ENCODE peak calls at places on chromosomes 16 and 17, in eight cellular contexts. One of them, this sample, is unnamed.

GRCh38 chr17:7523033-7523432 is 25.8 kb upstream of the TNFSF12 start:
- DNase-seq in uterus: no peak
- DNase-seq in activated naive CD8-positive, alpha-beta T cell treated with anti-CD3 and anti-CD28 coated beads, Interleukin-2, amount 50 U/mL, for 24 hours: peak
- DNase-seq in activated CD4-positive, alpha-beta T cell treated with anti-CD3 and anti-CD28 coated beads, Interleukin-2, amount 50 U/mL, for 1 hour: peak
- DNase-seq in NCI-H1417: no peak
- DNase-seq in anterior cingulate cortex: no peak
- DNase-seq in activated CD8-positive, alpha-beta memory T cell treated with anti-CD3 and anti-CD28 coated beads for 4 hours: no peak
- DNase-seq in A673: peak
- DNase-seq in this sample: no peak

GRCh38 chr16:56657555-56658430 is at the start of gene MT1F:
- DNase-seq in uterus: peak
- DNase-seq in activated naive CD8-positive, alpha-beta T cell treated with anti-CD3 and anti-CD28 coated beads, Interleukin-2, amount 50 U/mL, for 24 hours: peak
- DNase-seq in activated CD4-positive, alpha-beta T cell treated with anti-CD3 and anti-CD28 coated beads, Interleukin-2, amount 50 U/mL, for 1 hour: peak
- DNase-seq in NCI-H1417: no peak
- DNase-seq in anterior cingulate cortex: peak
- DNase-seq in activated CD8-positive, alpha-beta memory T cell treated with anti-CD3 and anti-CD28 coated beads for 4 hours: peak
- DNase-seq in A673: peak
- DNase-seq in this sample: peak

GRCh38 chr17:32626371-32626770 is 139.6 kb downstream of the CDK5R1 start:
- DNase-seq in uterus: no peak
- DNase-seq in activated naive CD8-positive, alpha-beta T cell treated with anti-CD3 and anti-CD28 coated beads, Interleukin-2, amount 50 U/mL, for 24 hours: no peak
- DNase-seq in activated CD4-positive, alpha-beta T cell treated with anti-CD3 and anti-CD28 coated beads, Interleukin-2, amount 50 U/mL, for 1 hour: no peak
- DNase-seq in NCI-H1417: peak
- DNase-seq in anterior cingulate cortex: no peak
- DNase-seq in activated CD8-positive, alpha-beta memory T cell treated with anti-CD3 and anti-CD28 coated beads for 4 hours: no peak
- DNase-seq in A673: no peak
- DNase-seq in this sample: no peak

GRCh38 chr16:57186630-57187507 is 740 bp downstream of the RSPRY1 start:
- DNase-seq in uterus: peak
- DNase-seq in activated naive CD8-positive, alpha-beta T cell treated with anti-CD3 and anti-CD28 coated beads, Interleukin-2, amount 50 U/mL, for 24 hours: peak
- DNase-seq in activated CD4-positive, alpha-beta T cell treated with anti-CD3 and anti-CD28 coated beads, Interleukin-2, amount 50 U/mL, for 1 hour: peak
- DNase-seq in NCI-H1417: peak
- DNase-seq in anterior cingulate cortex: no peak
- DNase-seq in activated CD8-positive, alpha-beta memory T cell treated with anti-CD3 and anti-CD28 coated beads for 4 hours: no peak
- DNase-seq in A673: peak
- DNase-seq in this sample: peak

GRCh38 chr16:67865318-67865717 is 7.5 kb upstream of the EDC4 start:
- DNase-seq in uterus: no peak
- DNase-seq in activated naive CD8-positive, alpha-beta T cell treated with anti-CD3 and anti-CD28 coated beads, Interleukin-2, amount 50 U/mL, for 24 hours: no peak
- DNase-seq in activated CD4-positive, alpha-beta T cell treated with anti-CD3 and anti-CD28 coated beads, Interleukin-2, amount 50 U/mL, for 1 hour: peak
- DNase-seq in NCI-H1417: peak
- DNase-seq in anterior cingulate cortex: no peak
- DNase-seq in activated CD8-positive, alpha-beta memory T cell treated with anti-CD3 and anti-CD28 coated beads for 4 hours: no peak
- DNase-seq in A673: peak
- DNase-seq in this sample: no peak

GRCh38 chr17:63433746-63434591 is 12.1 kb downstream of the CYB561 start:
- DNase-seq in uterus: peak
- DNase-seq in activated naive CD8-positive, alpha-beta T cell treated with anti-CD3 and anti-CD28 coated beads, Interleukin-2, amount 50 U/mL, for 24 hours: no peak
- DNase-seq in activated CD4-positive, alpha-beta T cell treated with anti-CD3 and anti-CD28 coated beads, Interleukin-2, amount 50 U/mL, for 1 hour: no peak
- DNase-seq in NCI-H1417: no peak
- DNase-seq in anterior cingulate cortex: no peak
- DNase-seq in activated CD8-positive, alpha-beta memory T cell treated with anti-CD3 and anti-CD28 coated beads for 4 hours: no peak
- DNase-seq in A673: peak
- DNase-seq in this sample: no peak

GRCh38 chr16:82646504-82646903 is 19.7 kb downstream of the CDH13 start:
- DNase-seq in uterus: no peak
- DNase-seq in activated naive CD8-positive, alpha-beta T cell treated with anti-CD3 and anti-CD28 coated beads, Interleukin-2, amount 50 U/mL, for 24 hours: no peak
- DNase-seq in activated CD4-positive, alpha-beta T cell treated with anti-CD3 and anti-CD28 coated beads, Interleukin-2, amount 50 U/mL, for 1 hour: no peak
- DNase-seq in NCI-H1417: no peak
- DNase-seq in anterior cingulate cortex: no peak
- DNase-seq in activated CD8-positive, alpha-beta memory T cell treated with anti-CD3 and anti-CD28 coated beads for 4 hours: no peak
- DNase-seq in A673: no peak
- DNase-seq in this sample: no peak

GRCh38 chr17:15171433-15172047 is 93.6 kb downstream of the PMP22 start:
- DNase-seq in uterus: peak
- DNase-seq in activated naive CD8-positive, alpha-beta T cell treated with anti-CD3 and anti-CD28 coated beads, Interleukin-2, amount 50 U/mL, for 24 hours: peak
- DNase-seq in activated CD4-positive, alpha-beta T cell treated with anti-CD3 and anti-CD28 coated beads, Interleukin-2, amount 50 U/mL, for 1 hour: peak
- DNase-seq in NCI-H1417: peak
- DNase-seq in anterior cingulate cortex: peak
- DNase-seq in activated CD8-positive, alpha-beta memory T cell treated with anti-CD3 and anti-CD28 coated beads for 4 hours: no peak
- DNase-seq in A673: peak
- DNase-seq in this sample: peak

GRCh38 chr17:59105852-59106462 is 723 bp downstream of the TRIM37 start:
- DNase-seq in uterus: peak
- DNase-seq in activated naive CD8-positive, alpha-beta T cell treated with anti-CD3 and anti-CD28 coated beads, Interleukin-2, amount 50 U/mL, for 24 hours: peak
- DNase-seq in activated CD4-positive, alpha-beta T cell treated with anti-CD3 and anti-CD28 coated beads, Interleukin-2, amount 50 U/mL, for 1 hour: peak
- DNase-seq in NCI-H1417: peak
- DNase-seq in anterior cingulate cortex: peak
- DNase-seq in activated CD8-positive, alpha-beta memory T cell treated with anti-CD3 and anti-CD28 coated beads for 4 hours: peak
- DNase-seq in A673: peak
- DNase-seq in this sample: peak

GRCh38 chr17:2266045-2266864 is 37.3 kb downstream of the SMG6 start:
- DNase-seq in uterus: no peak
- DNase-seq in activated naive CD8-positive, alpha-beta T cell treated with anti-CD3 and anti-CD28 coated beads, Interleukin-2, amount 50 U/mL, for 24 hours: peak
- DNase-seq in activated CD4-positive, alpha-beta T cell treated with anti-CD3 and anti-CD28 coated beads, Interleukin-2, amount 50 U/mL, for 1 hour: peak
- DNase-seq in NCI-H1417: no peak
- DNase-seq in anterior cingulate cortex: no peak
- DNase-seq in activated CD8-positive, alpha-beta memory T cell treated with anti-CD3 and anti-CD28 coated beads for 4 hours: peak
- DNase-seq in A673: no peak
- DNase-seq in this sample: peak

GRCh38 chr17:8375738-8376259 is 705 bp downstream of the KRABD2 start:
- DNase-seq in uterus: no peak
- DNase-seq in activated naive CD8-positive, alpha-beta T cell treated with anti-CD3 and anti-CD28 coated beads, Interleukin-2, amount 50 U/mL, for 24 hours: no peak
- DNase-seq in activated CD4-positive, alpha-beta T cell treated with anti-CD3 and anti-CD28 coated beads, Interleukin-2, amount 50 U/mL, for 1 hour: no peak
- DNase-seq in NCI-H1417: no peak
- DNase-seq in anterior cingulate cortex: peak
- DNase-seq in activated CD8-positive, alpha-beta memory T cell treated with anti-CD3 and anti-CD28 coated beads for 4 hours: no peak
- DNase-seq in A673: no peak
- DNase-seq in this sample: no peak

GRCh38 chr17:55641559-55642160 is 81.0 kb downstream of the TMEM100 start:
- DNase-seq in uterus: peak
- DNase-seq in activated naive CD8-positive, alpha-beta T cell treated with anti-CD3 and anti-CD28 coated beads, Interleukin-2, amount 50 U/mL, for 24 hours: peak
- DNase-seq in activated CD4-positive, alpha-beta T cell treated with anti-CD3 and anti-CD28 coated beads, Interleukin-2, amount 50 U/mL, for 1 hour: peak
- DNase-seq in NCI-H1417: no peak
- DNase-seq in anterior cingulate cortex: peak
- DNase-seq in activated CD8-positive, alpha-beta memory T cell treated with anti-CD3 and anti-CD28 coated beads for 4 hours: no peak
- DNase-seq in A673: peak
- DNase-seq in this sample: peak

GRCh38 chr17:58492238-58493121 is 4.3 kb upstream of the HSF5 start:
- DNase-seq in uterus: no peak
- DNase-seq in activated naive CD8-positive, alpha-beta T cell treated with anti-CD3 and anti-CD28 coated beads, Interleukin-2, amount 50 U/mL, for 24 hours: no peak
- DNase-seq in activated CD4-positive, alpha-beta T cell treated with anti-CD3 and anti-CD28 coated beads, Interleukin-2, amount 50 U/mL, for 1 hour: no peak
- DNase-seq in NCI-H1417: no peak
- DNase-seq in anterior cingulate cortex: no peak
- DNase-seq in activated CD8-positive, alpha-beta memory T cell treated with anti-CD3 and anti-CD28 coated beads for 4 hours: no peak
- DNase-seq in A673: no peak
- DNase-seq in this sample: no peak

GRCh38 chr16:86566966-86567700 is 504 bp downstream of the FOXC2 start:
- DNase-seq in uterus: no peak
- DNase-seq in activated naive CD8-positive, alpha-beta T cell treated with anti-CD3 and anti-CD28 coated beads, Interleukin-2, amount 50 U/mL, for 24 hours: no peak
- DNase-seq in activated CD4-positive, alpha-beta T cell treated with anti-CD3 and anti-CD28 coated beads, Interleukin-2, amount 50 U/mL, for 1 hour: no peak
- DNase-seq in NCI-H1417: no peak
- DNase-seq in anterior cingulate cortex: no peak
- DNase-seq in activated CD8-positive, alpha-beta memory T cell treated with anti-CD3 and anti-CD28 coated beads for 4 hours: no peak
- DNase-seq in A673: peak
- DNase-seq in this sample: no peak

GRCh38 chr16:30731411-30731810 is 16.8 kb upstream of the PHKG2 start:
- DNase-seq in uterus: no peak
- DNase-seq in activated naive CD8-positive, alpha-beta T cell treated with anti-CD3 and anti-CD28 coated beads, Interleukin-2, amount 50 U/mL, for 24 hours: no peak
- DNase-seq in activated CD4-positive, alpha-beta T cell treated with anti-CD3 and anti-CD28 coated beads, Interleukin-2, amount 50 U/mL, for 1 hour: no peak
- DNase-seq in NCI-H1417: no peak
- DNase-seq in anterior cingulate cortex: no peak
- DNase-seq in activated CD8-positive, alpha-beta memory T cell treated with anti-CD3 and anti-CD28 coated beads for 4 hours: no peak
- DNase-seq in A673: no peak
- DNase-seq in this sample: no peak

GRCh38 chr17:39751016-39751543 is 13.3 kb downstream of the GRB7 start:
- DNase-seq in uterus: no peak
- DNase-seq in activated naive CD8-positive, alpha-beta T cell treated with anti-CD3 and anti-CD28 coated beads, Interleukin-2, amount 50 U/mL, for 24 hours: no peak
- DNase-seq in activated CD4-positive, alpha-beta T cell treated with anti-CD3 and anti-CD28 coated beads, Interleukin-2, amount 50 U/mL, for 1 hour: no peak
- DNase-seq in NCI-H1417: no peak
- DNase-seq in anterior cingulate cortex: no peak
- DNase-seq in activated CD8-positive, alpha-beta memory T cell treated with anti-CD3 and anti-CD28 coated beads for 4 hours: no peak
- DNase-seq in A673: no peak
- DNase-seq in this sample: no peak

GRCh38 chr17:74797824-74798223 is 21.7 kb upstream of the NAT9 start:
- DNase-seq in uterus: no peak
- DNase-seq in activated naive CD8-positive, alpha-beta T cell treated with anti-CD3 and anti-CD28 coated beads, Interleukin-2, amount 50 U/mL, for 24 hours: no peak
- DNase-seq in activated CD4-positive, alpha-beta T cell treated with anti-CD3 and anti-CD28 coated beads, Interleukin-2, amount 50 U/mL, for 1 hour: no peak
- DNase-seq in NCI-H1417: no peak
- DNase-seq in anterior cingulate cortex: no peak
- DNase-seq in activated CD8-positive, alpha-beta memory T cell treated with anti-CD3 and anti-CD28 coated beads for 4 hours: no peak
- DNase-seq in A673: no peak
- DNase-seq in this sample: no peak

GRCh38 chr17:55576237-55576998 is 65.2 kb upstream of the SMIM36 start:
- DNase-seq in uterus: peak
- DNase-seq in activated naive CD8-positive, alpha-beta T cell treated with anti-CD3 and anti-CD28 coated beads, Interleukin-2, amount 50 U/mL, for 24 hours: no peak
- DNase-seq in activated CD4-positive, alpha-beta T cell treated with anti-CD3 and anti-CD28 coated beads, Interleukin-2, amount 50 U/mL, for 1 hour: no peak
- DNase-seq in NCI-H1417: no peak
- DNase-seq in anterior cingulate cortex: no peak
- DNase-seq in activated CD8-positive, alpha-beta memory T cell treated with anti-CD3 and anti-CD28 coated beads for 4 hours: no peak
- DNase-seq in A673: no peak
- DNase-seq in this sample: peak

GRCh38 chr16:84308120-84308519 is 13.4 kb downstream of the WFDC1 start:
- DNase-seq in uterus: peak
- DNase-seq in activated naive CD8-positive, alpha-beta T cell treated with anti-CD3 and anti-CD28 coated beads, Interleukin-2, amount 50 U/mL, for 24 hours: peak
- DNase-seq in activated CD4-positive, alpha-beta T cell treated with anti-CD3 and anti-CD28 coated beads, Interleukin-2, amount 50 U/mL, for 1 hour: no peak
- DNase-seq in NCI-H1417: no peak
- DNase-seq in anterior cingulate cortex: no peak
- DNase-seq in activated CD8-positive, alpha-beta memory T cell treated with anti-CD3 and anti-CD28 coated beads for 4 hours: no peak
- DNase-seq in A673: peak
- DNase-seq in this sample: peak

GRCh38 chr17:4469552-4469951 is 29.1 kb upstream of the SPNS2 start:
- DNase-seq in uterus: no peak
- DNase-seq in activated naive CD8-positive, alpha-beta T cell treated with anti-CD3 and anti-CD28 coated beads, Interleukin-2, amount 50 U/mL, for 24 hours: no peak
- DNase-seq in activated CD4-positive, alpha-beta T cell treated with anti-CD3 and anti-CD28 coated beads, Interleukin-2, amount 50 U/mL, for 1 hour: no peak
- DNase-seq in NCI-H1417: no peak
- DNase-seq in anterior cingulate cortex: no peak
- DNase-seq in activated CD8-positive, alpha-beta memory T cell treated with anti-CD3 and anti-CD28 coated beads for 4 hours: no peak
- DNase-seq in A673: no peak
- DNase-seq in this sample: no peak

GRCh38 chr17:6539871-6540270 is 16.5 kb downstream of the PITPNM3 start:
- DNase-seq in uterus: no peak
- DNase-seq in activated naive CD8-positive, alpha-beta T cell treated with anti-CD3 and anti-CD28 coated beads, Interleukin-2, amount 50 U/mL, for 24 hours: no peak
- DNase-seq in activated CD4-positive, alpha-beta T cell treated with anti-CD3 and anti-CD28 coated beads, Interleukin-2, amount 50 U/mL, for 1 hour: no peak
- DNase-seq in NCI-H1417: no peak
- DNase-seq in anterior cingulate cortex: no peak
- DNase-seq in activated CD8-positive, alpha-beta memory T cell treated with anti-CD3 and anti-CD28 coated beads for 4 hours: no peak
- DNase-seq in A673: no peak
- DNase-seq in this sample: no peak

GRCh38 chr17:42325026-42325425 is 36.7 kb downstream of the STAT5A start:
- DNase-seq in uterus: no peak
- DNase-seq in activated naive CD8-positive, alpha-beta T cell treated with anti-CD3 and anti-CD28 coated beads, Interleukin-2, amount 50 U/mL, for 24 hours: no peak
- DNase-seq in activated CD4-positive, alpha-beta T cell treated with anti-CD3 and anti-CD28 coated beads, Interleukin-2, amount 50 U/mL, for 1 hour: no peak
- DNase-seq in NCI-H1417: no peak
- DNase-seq in anterior cingulate cortex: no peak
- DNase-seq in activated CD8-positive, alpha-beta memory T cell treated with anti-CD3 and anti-CD28 coated beads for 4 hours: no peak
- DNase-seq in A673: no peak
- DNase-seq in this sample: no peak

GRCh38 chr16:71811261-71811803 is 2.7 kb upstream of the AP1G1 start:
- DNase-seq in uterus: no peak
- DNase-seq in activated naive CD8-positive, alpha-beta T cell treated with anti-CD3 and anti-CD28 coated beads, Interleukin-2, amount 50 U/mL, for 24 hours: no peak
- DNase-seq in activated CD4-positive, alpha-beta T cell treated with anti-CD3 and anti-CD28 coated beads, Interleukin-2, amount 50 U/mL, for 1 hour: no peak
- DNase-seq in NCI-H1417: no peak
- DNase-seq in anterior cingulate cortex: no peak
- DNase-seq in activated CD8-positive, alpha-beta memory T cell treated with anti-CD3 and anti-CD28 coated beads for 4 hours: no peak
- DNase-seq in A673: no peak
- DNase-seq in this sample: no peak

GRCh38 chr16:75575976-75576375 is 9.8 kb downstream of the GABARAPL2 start:
- DNase-seq in uterus: no peak
- DNase-seq in activated naive CD8-positive, alpha-beta T cell treated with anti-CD3 and anti-CD28 coated beads, Interleukin-2, amount 50 U/mL, for 24 hours: no peak
- DNase-seq in activated CD4-positive, alpha-beta T cell treated with anti-CD3 and anti-CD28 coated beads, Interleukin-2, amount 50 U/mL, for 1 hour: no peak
- DNase-seq in NCI-H1417: no peak
- DNase-seq in anterior cingulate cortex: no peak
- DNase-seq in activated CD8-positive, alpha-beta memory T cell treated with anti-CD3 and anti-CD28 coated beads for 4 hours: no peak
- DNase-seq in A673: no peak
- DNase-seq in this sample: no peak

GRCh38 chr16:23160082-23160481 is 10.8 kb upstream of the USP31 start:
- DNase-seq in uterus: no peak
- DNase-seq in activated naive CD8-positive, alpha-beta T cell treated with anti-CD3 and anti-CD28 coated beads, Interleukin-2, amount 50 U/mL, for 24 hours: no peak
- DNase-seq in activated CD4-positive, alpha-beta T cell treated with anti-CD3 and anti-CD28 coated beads, Interleukin-2, amount 50 U/mL, for 1 hour: no peak
- DNase-seq in NCI-H1417: no peak
- DNase-seq in anterior cingulate cortex: no peak
- DNase-seq in activated CD8-positive, alpha-beta memory T cell treated with anti-CD3 and anti-CD28 coated beads for 4 hours: no peak
- DNase-seq in A673: no peak
- DNase-seq in this sample: no peak

This sample was measured in germinal center.